ENCODE peak calls at places on chromosomes 4 and X, in ten cellular contexts. Q is LoVo; R is AG10803; J is NCI-H1048; E is GM23338; D is NB4; W is effector memory CD4-positive, alpha-beta T cell; S is dorsolateral prefrontal cortex; X is hepatocyte; C is NCI-H1092 treated with DMSO at 0.1 percent for 48 hours. F is an unnamed sample.

GRCh38 chr4:36422582-36422981 is 141.2 kb downstream of the DTHD1 start:
- DNase-seq in D (no peak), R (no peak), X (no peak), Q (no peak), E (peak), W (no peak), C (no peak), J (no peak), S (no peak), F (no peak)

GRCh38 chr4:176123710-176124407 is 58.2 kb downstream of the WDR17 start:
- DNase-seq in R (peak), X (peak), W (no peak), J (no peak), Q (peak), C (no peak), E (peak), S (no peak), D (peak), F (no peak)

GRCh38 chr4:168124008-168124641 is 31.8 kb downstream of the ANXA10 start:
- DNase-seq in D (no peak), X (no peak), Q (no peak), E (no peak), R (no peak), W (no peak), J (no peak), S (no peak), C (no peak), F (no peak)

GRCh38 chrX:15947648-15948317 is 93.2 kb upstream of the AP1S2 start:
- DNase-seq in C (no peak), J (no peak), Q (peak), D (peak), W (no peak), S (no peak), E (peak), R (peak), X (peak), F (no peak)

GRCh38 chr4:100162027-100162685 is 28.1 kb downstream of the DDIT4L start:
- DNase-seq in C (no peak), S (no peak), Q (no peak), E (no peak), J (no peak), X (no peak), D (no peak), R (no peak), W (no peak), F (no peak)

GRCh38 chrX:102345916-102346315 is 93.9 kb downstream of the NXF2B start:
- DNase-seq in X (peak), Q (peak), S (peak), D (peak), W (peak), J (no peak), R (peak), E (peak), C (no peak), F (peak)

GRCh38 chr4:53613428-53613827 is 22.1 kb upstream of the LNX1 start:
- DNase-seq in R (no peak), C (no peak), X (no peak), J (no peak), S (no peak), D (no peak), Q (no peak), E (no peak), W (no peak), F (no peak)

GRCh38 chr4:83417566-83417965 is 38.1 kb downstream of the HELQ start:
- DNase-seq in J (no peak), D (no peak), E (no peak), W (no peak), S (no peak), R (no peak), Q (no peak), X (peak), C (no peak), F (no peak)

GRCh38 chr4:77193046-77193445 is 36.0 kb downstream of the CCNG2 start:
- DNase-seq in R (no peak), D (no peak), X (no peak), W (no peak), J (no peak), Q (no peak), E (no peak), C (no peak), S (no peak), F (no peak)

GRCh38 chr4:88791274-88791673 is 93.6 kb upstream of the NAP1L5 start:
- DNase-seq in E (peak), D (peak), S (no peak), C (no peak), X (no peak), Q (no peak), J (no peak), W (no peak), R (peak), F (no peak)

GRCh38 chrX:97322401-97322800 is 438.7 kb downstream of the RPA4 start:
- DNase-seq in W (no peak), D (no peak), X (no peak), C (no peak), E (no peak), S (no peak), Q (no peak), J (no peak), R (no peak), F (no peak)

GRCh38 chrX:118963159-118963558 is 11.3 kb upstream of the LONRF3 start:
- DNase-seq in X (no peak), D (no peak), S (no peak), J (no peak), C (no peak), Q (no peak), R (no peak), W (no peak), E (no peak), F (no peak)

GRCh38 chr4:101102114-101102752 is 245.1 kb downstream of the PPP3CA start:
- DNase-seq in R (peak), E (no peak), W (no peak), J (no peak), D (no peak), C (peak), S (peak), X (no peak), Q (no peak), F (no peak)

GRCh38 chr4:2713337-2713736 is 42.8 kb downstream of the TNIP2 start:
- DNase-seq in R (no peak), J (no peak), E (no peak), X (no peak), S (no peak), W (no peak), D (no peak), Q (no peak), C (no peak), F (no peak)

GRCh38 chr4:141102367-141102766 is 30.9 kb downstream of the RNF150 start:
- DNase-seq in X (peak), J (no peak), S (no peak), W (no peak), D (no peak), E (no peak), C (no peak), R (peak), Q (peak), F (no peak)

GRCh38 chr4:31984872-31985271 is 1264.7 kb downstream of the PCDH7 start:
- DNase-seq in E (no peak), W (no peak), D (peak), C (no peak), X (peak), Q (no peak), J (no peak), R (no peak), S (no peak), F (no peak)

GRCh38 chrX:10904220-10904619 is 206.9 kb upstream of the HCCS start:
- DNase-seq in R (peak), X (no peak), J (no peak), Q (no peak), E (no peak), D (no peak), C (no peak), S (no peak), W (no peak), F (no peak)

GRCh38 chr4:82811838-82812672 is 13.5 kb upstream of the SCD5 start:
- DNase-seq in Q (no peak), X (no peak), J (no peak), S (no peak), R (no peak), C (peak), D (peak), E (peak), W (no peak), F (no peak)

GRCh38 chr4:173752610-173753009 is 222.6 kb upstream of the HAND2 start:
- DNase-seq in W (no peak), C (no peak), S (no peak), X (no peak), E (peak), R (peak), Q (peak), J (no peak), D (peak), F (no peak)

GRCh38 chr4:176277162-176277904 is 8.3 kb upstream of the ASB5 start:
- DNase-seq in E (peak), Q (peak), D (peak), W (no peak), X (peak), S (no peak), J (peak), C (peak), R (peak), F (no peak)

GRCh38 chr4:153083447-153083921 is 120.8 kb upstream of the TRIM2 start:
- DNase-seq in X (peak), E (peak), J (peak), W (no peak), S (peak), C (peak), D (peak), Q (peak), R (peak), F (peak)

GRCh38 chr4:26860922-26861433 is 337 bp downstream of the STIM2 start:
- DNase-seq in Q (peak), E (peak), C (peak), D (peak), R (peak), W (no peak), X (peak), J (no peak), S (no peak), F (peak)

GRCh38 chr4:57425610-57426009 is 315.4 kb upstream of the IGFBP7 start:
- DNase-seq in D (no peak), E (no peak), Q (no peak), W (no peak), J (no peak), R (peak), X (no peak), S (no peak), C (no peak), F (no peak)

GRCh38 chr4:55884093-55884850 is 30.8 kb downstream of the EXOC1 start:
- DNase-seq in W (no peak), J (no peak), C (no peak), Q (no peak), E (no peak), S (no peak), D (no peak), X (no peak), R (no peak), F (no peak)

GRCh38 chr4:66688674-66689073 is 856.6 kb downstream of the CENPC start:
- DNase-seq in X (peak), W (no peak), E (peak), C (peak), R (peak), D (peak), Q (peak), S (no peak), J (no peak), F (no peak)

GRCh38 chr4:105946771-105947170 is 51.5 kb downstream of the NPNT start:
- DNase-seq in S (no peak), W (no peak), Q (no peak), J (no peak), E (no peak), D (no peak), C (no peak), R (no peak), X (no peak), F (no peak)

GRCh38 chr4:98374643-98375042 is 113.5 kb downstream of the RAP1GDS1 start:
- DNase-seq in W (no peak), Q (no peak), X (no peak), C (no peak), R (peak), E (no peak), D (no peak), J (no peak), S (peak), F (no peak)

GRCh38 chr4:25654971-25655963 is at the start of gene SLC34A2:
- DNase-seq in S (no peak), R (no peak), C (no peak), W (no peak), X (peak), E (peak), D (no peak), Q (peak), J (no peak), F (no peak)

GRCh38 chr4:82785248-82786003 is 13.2 kb downstream of the SCD5 start:
- DNase-seq in R (peak), C (no peak), J (no peak), X (no peak), E (peak), D (peak), W (no peak), S (no peak), Q (no peak), F (no peak)

GRCh38 chr4:53313510-53313909 is 52.4 kb downstream of the SCFD2 start:
- DNase-seq in D (peak), C (no peak), W (no peak), S (no peak), E (peak), X (peak), Q (no peak), J (no peak), R (peak), F (no peak)

GRCh38 chrX:2500681-2501151 is at the start of the genes DHRSX and ZBED1:
- DNase-seq in Q (peak), R (peak), W (peak), D (peak), X (peak), E (no peak), J (no peak), C (no peak), S (peak), F (peak)

GRCh38 chrX:108198420-108198819 is 106.8 kb downstream of the ATG4A start:
- DNase-seq in Q (no peak), R (no peak), D (no peak), E (no peak), S (no peak), C (no peak), W (no peak), X (peak), J (no peak), F (no peak)

GRCh38 chrX:10190367-10190766 is 33.6 kb downstream of the CLCN4 start:
- DNase-seq in D (peak), X (peak), S (no peak), Q (peak), E (peak), R (peak), J (peak), C (peak), W (no peak), F (no peak)

GRCh38 chr4:68630371-68630770 is 40.1 kb downstream of the UGT2B15 start:
- DNase-seq in C (no peak), E (no peak), R (no peak), J (no peak), X (no peak), Q (no peak), D (no peak), S (no peak), W (no peak), F (no peak)